ENCODE peak calls at places on chromosomes 11 and 22, in seven cellular contexts. One of them, this sample, is unnamed.

GRCh38 chr11:47991266-47991830 is 11.0 kb downstream of the PTPRJ start:
- DNase-seq in EH: no peak
- DNase-seq in CD4-positive, alpha-beta T cell: no peak
- DNase-seq in sciatic nerve: no peak
- DNase-seq in stimulated activated CD4-positive, alpha-beta T cell treated with anti-CD3 and anti-CD28 coated beads, Interleukin-12 subunit alpha, Interleukin-12 subunit beta, amount 100 ng/mL, for 4 hours: no peak
- DNase-seq in GOT3: no peak
- DNase-seq in COR-L47: peak
- DNase-seq in this sample: no peak

GRCh38 chr11:76256448-76256847 is 50.1 kb upstream of the WNT11 start:
- DNase-seq in EH: no peak
- DNase-seq in CD4-positive, alpha-beta T cell: no peak
- DNase-seq in sciatic nerve: no peak
- DNase-seq in stimulated activated CD4-positive, alpha-beta T cell treated with anti-CD3 and anti-CD28 coated beads, Interleukin-12 subunit alpha, Interleukin-12 subunit beta, amount 100 ng/mL, for 4 hours: no peak
- DNase-seq in GOT3: no peak
- DNase-seq in COR-L47: no peak
- DNase-seq in this sample: no peak

GRCh38 chr22:26558246-26558895 is 31.6 kb downstream of the TPST2 start:
- DNase-seq in EH: peak
- DNase-seq in CD4-positive, alpha-beta T cell: no peak
- DNase-seq in sciatic nerve: no peak
- DNase-seq in stimulated activated CD4-positive, alpha-beta T cell treated with anti-CD3 and anti-CD28 coated beads, Interleukin-12 subunit alpha, Interleukin-12 subunit beta, amount 100 ng/mL, for 4 hours: no peak
- DNase-seq in GOT3: no peak
- DNase-seq in COR-L47: no peak
- DNase-seq in this sample: no peak

GRCh38 chr11:3194016-3194816 is 24.4 kb downstream of the MRGPRG start:
- DNase-seq in EH: peak
- DNase-seq in CD4-positive, alpha-beta T cell: no peak
- DNase-seq in sciatic nerve: no peak
- DNase-seq in stimulated activated CD4-positive, alpha-beta T cell treated with anti-CD3 and anti-CD28 coated beads, Interleukin-12 subunit alpha, Interleukin-12 subunit beta, amount 100 ng/mL, for 4 hours: no peak
- DNase-seq in GOT3: no peak
- DNase-seq in COR-L47: no peak
- DNase-seq in this sample: no peak

GRCh38 chr22:48369789-48370507 is 1457.7 kb downstream of the BRD1 start:
- DNase-seq in EH: no peak
- DNase-seq in CD4-positive, alpha-beta T cell: no peak
- DNase-seq in sciatic nerve: no peak
- DNase-seq in stimulated activated CD4-positive, alpha-beta T cell treated with anti-CD3 and anti-CD28 coated beads, Interleukin-12 subunit alpha, Interleukin-12 subunit beta, amount 100 ng/mL, for 4 hours: no peak
- DNase-seq in GOT3: no peak
- DNase-seq in COR-L47: no peak
- DNase-seq in this sample: no peak

GRCh38 chr11:99803501-99803900 is 782.8 kb downstream of the CNTN5 start:
- DNase-seq in EH: no peak
- DNase-seq in CD4-positive, alpha-beta T cell: no peak
- DNase-seq in sciatic nerve: no peak
- DNase-seq in stimulated activated CD4-positive, alpha-beta T cell treated with anti-CD3 and anti-CD28 coated beads, Interleukin-12 subunit alpha, Interleukin-12 subunit beta, amount 100 ng/mL, for 4 hours: no peak
- DNase-seq in GOT3: no peak
- DNase-seq in COR-L47: no peak
- DNase-seq in this sample: no peak

GRCh38 chr11:69355959-69356702 is 62.2 kb downstream of the MYEOV start:
- DNase-seq in EH: no peak
- DNase-seq in CD4-positive, alpha-beta T cell: no peak
- DNase-seq in sciatic nerve: no peak
- DNase-seq in stimulated activated CD4-positive, alpha-beta T cell treated with anti-CD3 and anti-CD28 coated beads, Interleukin-12 subunit alpha, Interleukin-12 subunit beta, amount 100 ng/mL, for 4 hours: no peak
- DNase-seq in GOT3: no peak
- DNase-seq in COR-L47: no peak
- DNase-seq in this sample: no peak

GRCh38 chr22:45302047-45302446 is 7.7 kb upstream of the FAM118A start:
- DNase-seq in EH: peak
- DNase-seq in CD4-positive, alpha-beta T cell: no peak
- DNase-seq in sciatic nerve: no peak
- DNase-seq in stimulated activated CD4-positive, alpha-beta T cell treated with anti-CD3 and anti-CD28 coated beads, Interleukin-12 subunit alpha, Interleukin-12 subunit beta, amount 100 ng/mL, for 4 hours: no peak
- DNase-seq in GOT3: no peak
- DNase-seq in COR-L47: no peak
- DNase-seq in this sample: no peak

GRCh38 chr11:14973621-14974020 is 1.5 kb upstream of the CALCA start:
- DNase-seq in EH: peak
- DNase-seq in CD4-positive, alpha-beta T cell: peak
- DNase-seq in sciatic nerve: no peak
- DNase-seq in stimulated activated CD4-positive, alpha-beta T cell treated with anti-CD3 and anti-CD28 coated beads, Interleukin-12 subunit alpha, Interleukin-12 subunit beta, amount 100 ng/mL, for 4 hours: peak
- DNase-seq in GOT3: no peak
- DNase-seq in COR-L47: no peak
- DNase-seq in this sample: peak

GRCh38 chr22:38996105-38996504 is 14.0 kb downstream of the APOBEC3B start:
- DNase-seq in EH: no peak
- DNase-seq in CD4-positive, alpha-beta T cell: no peak
- DNase-seq in sciatic nerve: no peak
- DNase-seq in stimulated activated CD4-positive, alpha-beta T cell treated with anti-CD3 and anti-CD28 coated beads, Interleukin-12 subunit alpha, Interleukin-12 subunit beta, amount 100 ng/mL, for 4 hours: no peak
- DNase-seq in GOT3: no peak
- DNase-seq in COR-L47: no peak
- DNase-seq in this sample: no peak

GRCh38 chr11:45332486-45332934 is 46.4 kb upstream of the SYT13 start:
- DNase-seq in EH: peak
- DNase-seq in CD4-positive, alpha-beta T cell: peak
- DNase-seq in sciatic nerve: no peak
- DNase-seq in stimulated activated CD4-positive, alpha-beta T cell treated with anti-CD3 and anti-CD28 coated beads, Interleukin-12 subunit alpha, Interleukin-12 subunit beta, amount 100 ng/mL, for 4 hours: peak
- DNase-seq in GOT3: no peak
- DNase-seq in COR-L47: peak
- DNase-seq in this sample: no peak

GRCh38 chr11:102577182-102577581 is 46.6 kb upstream of the MMP7 start:
- DNase-seq in EH: peak
- DNase-seq in CD4-positive, alpha-beta T cell: no peak
- DNase-seq in sciatic nerve: no peak
- DNase-seq in stimulated activated CD4-positive, alpha-beta T cell treated with anti-CD3 and anti-CD28 coated beads, Interleukin-12 subunit alpha, Interleukin-12 subunit beta, amount 100 ng/mL, for 4 hours: no peak
- DNase-seq in GOT3: no peak
- DNase-seq in COR-L47: no peak
- DNase-seq in this sample: no peak

GRCh38 chr11:43135966-43136534 is 175.7 kb upstream of the API5 start:
- DNase-seq in EH: no peak
- DNase-seq in CD4-positive, alpha-beta T cell: no peak
- DNase-seq in sciatic nerve: no peak
- DNase-seq in stimulated activated CD4-positive, alpha-beta T cell treated with anti-CD3 and anti-CD28 coated beads, Interleukin-12 subunit alpha, Interleukin-12 subunit beta, amount 100 ng/mL, for 4 hours: no peak
- DNase-seq in GOT3: no peak
- DNase-seq in COR-L47: no peak
- DNase-seq in this sample: no peak

This sample was measured in progenitor cell of endocrine pancreas.